ENCODE peak calls at places on chromosomes 11 and 22, in nine cellular contexts. B is T-helper 9 cell; M is left cardiac atrium; L is NCI-H1694 treated with DMSO at 0.1 percent for 48 hours; Q is heart right ventricle; N is HL-60; E is activated CD8-positive, alpha-beta memory T cell treated with anti-CD3 and anti-CD28 coated beads, Interleukin-2, amount 10 ng/mL, durations not matched to agents 7 days and 5 days; H is stimulated activated CD8-positive, alpha-beta memory T cell treated with anti-CD3 and anti-CD28 coated beads, Interleukin-2, amount 100 ng/mL, for 1 hour; O is SW 1271. S is an unnamed sample.

GRCh38 chr11:11081273-11081672 is 223.4 kb upstream of the ZBED5 start:
- DNase-seq in B (no peak), M (no peak), L (no peak), Q (no peak), N (no peak), E (no peak), H (no peak), O (no peak), S (no peak)

GRCh38 chr11:117663389-117663788 is 133.6 kb downstream of the DSCAML1 start:
- DNase-seq in B (no peak), M (no peak), L (no peak), Q (no peak), N (no peak), E (no peak), H (no peak), O (no peak), S (no peak)

GRCh38 chr11:91997178-91997577 is 227.4 kb upstream of the FAT3 start:
- DNase-seq in B (no peak), M (no peak), L (no peak), Q (no peak), N (no peak), E (no peak), H (no peak), O (no peak), S (no peak)

GRCh38 chr11:8232414-8232813 is 31.3 kb downstream of the LMO1 start:
- DNase-seq in B (no peak), M (no peak), L (no peak), Q (no peak), N (no peak), E (no peak), H (no peak), O (no peak), S (no peak)

GRCh38 chr11:18536195-18536594 is 9.5 kb upstream of the TSG101 start:
- DNase-seq in B (no peak), M (no peak), L (no peak), Q (no peak), N (no peak), E (no peak), H (no peak), O (no peak), S (no peak)

GRCh38 chr11:65414776-65415498 is 7.7 kb upstream of the NEAT1 start:
- DNase-seq in B (no peak), M (peak; percentile 18), L (no peak), Q (no peak), N (no peak), E (no peak), H (no peak), O (no peak), S (peak; percentile 13)

GRCh38 chr11:67489860-67490726 is 7.3 kb downstream of the AIP start:
- DNase-seq in B (no peak), M (no peak), L (no peak), Q (no peak), N (no peak), E (no peak), H (no peak), O (no peak), S (no peak)

GRCh38 chr11:28606930-28607329 is 498.7 kb downstream of the METTL15 start:
- DNase-seq in B (no peak), M (no peak), L (no peak), Q (no peak), N (no peak), E (no peak), H (no peak), O (no peak), S (no peak)

GRCh38 chr22:44443641-44444235 is 54.3 kb downstream of the RTL6 start:
- DNase-seq in B (no peak), M (no peak), L (no peak), Q (no peak), N (no peak), E (no peak), H (no peak), O (no peak), S (no peak)

GRCh38 chr22:22558972-22559603 is at the start of gene PRAME:
- DNase-seq in B (peak; percentile 55), M (peak; percentile 31), L (peak; percentile 82), Q (peak; percentile 39), N (peak; percentile 88), E (peak; percentile 88), H (peak; percentile 29), O (peak; percentile 38), S (peak; percentile 46)

GRCh38 chr22:30435674-30436126 is 10.1 kb downstream of the MTFP1 start:
- DNase-seq in B (peak; percentile 73), M (peak; percentile 40), L (no peak), Q (no peak), N (peak; percentile 62), E (peak; percentile 93), H (peak; percentile 61), O (no peak), S (peak; percentile 67)

GRCh38 chr22:49934891-49935557 is 16.6 kb downstream of the CRELD2 start:
- DNase-seq in B (peak; percentile 83), M (peak; percentile 93), L (peak; percentile 39), Q (peak; percentile 92), N (no peak), E (peak; percentile 91), H (peak; percentile 83), O (no peak), S (peak; percentile 91)

GRCh38 chr11:340539-341512 is 20.2 kb upstream of the IFITM3 start:
- DNase-seq in B (no peak), M (no peak), L (no peak), Q (no peak), N (no peak), E (no peak), H (no peak), O (no peak), S (no peak)

GRCh38 chr11:123428221-123428631 is 1.8 kb upstream of the GRAMD1B start:
- DNase-seq in B (no peak), M (no peak), L (no peak), Q (no peak), N (no peak), E (no peak), H (no peak), O (no peak), S (no peak)

GRCh38 chr22:44707178-44707577 is 5.2 kb downstream of the PRR5 start:
- DNase-seq in B (no peak), M (peak; percentile 8), L (no peak), Q (no peak), N (no peak), E (no peak), H (no peak), O (no peak), S (no peak)

GRCh38 chr11:44116433-44116832 is 21.0 kb downstream of the EXT2 start:
- DNase-seq in B (no peak), M (no peak), L (no peak), Q (no peak), N (no peak), E (no peak), H (no peak), O (no peak), S (no peak)

GRCh38 chr11:69704508-69705245 is 855 bp upstream of the FGF19 start:
- DNase-seq in B (no peak), M (no peak), L (no peak), Q (no peak), N (no peak), E (no peak), H (no peak), O (no peak), S (no peak)